ENCODE peak calls at places on chromosomes 12 and 14, in seven cellular contexts. U, V, T, Y, N, B and K are unnamed samples.

GRCh38 chr12:2177751-2178150 is 125.0 kb downstream of the CACNA1C start:
- DNase-seq in U (no peak), V (no peak), T (no peak), Y (no peak), N (no peak), B (no peak), K (no peak)

GRCh38 chr12:1429980-1430379 is 164.4 kb downstream of the FBXL14 start:
- DNase-seq in U (no peak), V (peak), T (peak), Y (no peak), N (no peak), B (no peak), K (peak)

GRCh38 chr12:86727151-86727550 is 471.0 kb upstream of the MGAT4C start:
- DNase-seq in U (no peak), V (peak), T (peak), Y (no peak), N (no peak), B (no peak), K (no peak)

GRCh38 chr14:73233564-73233963 is 3.7 kb upstream of the PAPLN start:
- DNase-seq in U (no peak), V (no peak), T (no peak), Y (no peak), N (no peak), B (no peak), K (no peak)

GRCh38 chr14:78700236-78700635 is 530.1 kb downstream of the NRXN3 start:
- DNase-seq in U (no peak), V (no peak), T (no peak), Y (no peak), N (no peak), B (no peak), K (no peak)

GRCh38 chr14:68884031-68885030 is 91.5 kb upstream of the ZFP36L1 start:
- DNase-seq in U (no peak), V (peak), T (peak), Y (no peak), N (no peak), B (no peak), K (no peak)

GRCh38 chr12:88658009-88658408 is 77.7 kb upstream of the KITLG start:
- DNase-seq in U (no peak), V (no peak), T (no peak), Y (no peak), N (no peak), B (no peak), K (no peak)

GRCh38 chr14:100708349-100709217 is 18.1 kb upstream of the DLK1 start:
- DNase-seq in U (no peak), V (no peak), T (no peak), Y (peak), N (peak), B (no peak), K (peak)